ENCODE peak calls at places on chromosomes 11 and 22, in nine cellular contexts. T is mucosa of descending colon, P is dorsolateral prefrontal cortex, N is HFF-Myc, X is uterus, V is AG09309, E is fibroblast of lung, H is A549, C is CD14-positive monocyte. A is an unnamed sample.

GRCh38 chr22:41367680-41368542 is 13.8 kb upstream of the TEF start:
- DNase-seq in T (no peak), P (peak), N (no peak), X (peak), V (peak), E (peak), H (no peak), C (no peak), A (no peak)

GRCh38 chr11:34869425-34869824 is 46.8 kb downstream of the APIP start:
- DNase-seq in T (no peak), P (no peak), N (no peak), X (no peak), V (no peak), E (no peak), H (peak), C (no peak), A (no peak)

GRCh38 chr11:126318642-126319373 is 14.9 kb downstream of the DCPS start:
- DNase-seq in T (peak), P (no peak), N (peak), X (peak), V (peak), E (peak), H (no peak), C (peak), A (peak)

GRCh38 chr11:10930224-10930960 is 72.5 kb upstream of the ZBED5 start:
- DNase-seq in T (peak), P (no peak), N (no peak), X (peak), V (no peak), E (peak), H (no peak), C (no peak), A (peak)

GRCh38 chr11:67429038-67429668 is 859 bp downstream of the RPS6KB2 start:
- DNase-seq in T (no peak), P (no peak), N (no peak), X (no peak), V (no peak), E (no peak), H (no peak), C (no peak), A (no peak)

GRCh38 chr11:15636520-15637065 is 521.9 kb downstream of the INSC start:
- DNase-seq in T (no peak), P (no peak), N (no peak), X (no peak), V (no peak), E (no peak), H (no peak), C (peak), A (no peak)

GRCh38 chr22:24175160-24175808 is 6.0 kb upstream of the SUSD2 start:
- DNase-seq in T (peak), P (peak), N (no peak), X (peak), V (no peak), E (peak), H (peak), C (peak), A (peak)

GRCh38 chr11:60985991-60986915 is 14.8 kb downstream of the CD6 start:
- DNase-seq in T (peak), P (no peak), N (no peak), X (no peak), V (no peak), E (peak), H (peak), C (no peak), A (peak)

GRCh38 chr11:115267871-115268270 is 236.3 kb downstream of the CADM1 start:
- DNase-seq in T (no peak), P (no peak), N (no peak), X (no peak), V (no peak), E (peak), H (no peak), C (no peak), A (no peak)

GRCh38 chr11:115544422-115544821 is 40.2 kb upstream of the CADM1 start:
- DNase-seq in T (no peak), P (no peak), N (no peak), X (no peak), V (no peak), E (no peak), H (no peak), C (no peak), A (no peak)

GRCh38 chr22:46377566-46378498 is 42.3 kb downstream of the TRMU start:
- DNase-seq in T (peak), P (no peak), N (no peak), X (no peak), V (no peak), E (peak), H (peak), C (no peak), A (no peak)

GRCh38 chr11:72575533-72576170 is 98.6 kb downstream of the PDE2A start:
- DNase-seq in T (no peak), P (no peak), N (no peak), X (no peak), V (no peak), E (no peak), H (no peak), C (peak), A (no peak)

GRCh38 chr22:33792837-33793236 is 127.4 kb downstream of the LARGE1 start:
- DNase-seq in T (no peak), P (no peak), N (no peak), X (peak), V (no peak), E (no peak), H (no peak), C (no peak), A (no peak)

GRCh38 chr11:77046060-77046501 is 11.9 kb downstream of the B3GNT6 start:
- DNase-seq in T (peak), P (no peak), N (no peak), X (no peak), V (no peak), E (no peak), H (peak), C (no peak), A (no peak)

GRCh38 chr11:60078021-60078420 is 10.4 kb upstream of the MS4A2 start:
- DNase-seq in T (no peak), P (no peak), N (no peak), X (no peak), V (no peak), E (no peak), H (no peak), C (no peak), A (no peak)

GRCh38 chr11:83140691-83141455 is 16.1 kb upstream of the PCF11 start:
- DNase-seq in T (no peak), P (no peak), N (no peak), X (no peak), V (no peak), E (no peak), H (no peak), C (no peak), A (no peak)

GRCh38 chr22:18042685-18043084 is 18.3 kb upstream of the MICAL3 start:
- DNase-seq in T (no peak), P (no peak), N (no peak), X (no peak), V (no peak), E (no peak), H (no peak), C (no peak), A (no peak)

GRCh38 chr11:13225058-13226001 is 52.3 kb upstream of the BMAL1 start:
- DNase-seq in T (no peak), P (no peak), N (no peak), X (no peak), V (no peak), E (no peak), H (no peak), C (no peak), A (no peak)

GRCh38 chr11:46382644-46383403 is 1.4 kb downstream of the MDK start:
- DNase-seq in T (no peak), P (no peak), N (no peak), X (no peak), V (no peak), E (peak), H (peak), C (peak), A (no peak)

GRCh38 chr11:70173018-70173417 is 30.1 kb upstream of the FADD start:
- DNase-seq in T (no peak), P (no peak), N (no peak), X (no peak), V (no peak), E (peak), H (no peak), C (no peak), A (peak)

DNA sequence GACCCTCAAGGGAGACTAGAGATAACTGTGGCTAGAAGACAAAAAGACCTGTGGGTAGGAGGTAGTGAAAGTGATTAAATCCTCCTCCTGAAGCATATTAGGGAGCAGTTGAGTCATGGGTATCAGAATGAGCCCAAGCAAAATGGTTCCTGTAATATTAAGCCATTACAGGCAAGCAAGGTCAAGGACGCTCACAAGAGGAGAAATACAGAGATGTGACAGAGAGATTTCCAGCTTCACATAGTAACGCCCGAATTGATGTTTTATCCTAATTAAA is 77.7 kb downstream of the FAM76B start:
- DNase-seq in T (no peak), P (no peak), N (no peak), X (no peak), V (no peak), E (no peak), H (no peak), C (no peak), A (no peak)
- TF ChIP-seq CTCF in T (no peak), P (no peak), N (no peak), X (no peak), V (no peak), E (no peak), H (no peak), C (no peak), A (no peak)

GRCh38 chr22:38262051-38262795 is 10.6 kb downstream of the TMEM184B start:
- DNase-seq in T (peak), P (peak), N (no peak), X (peak), V (no peak), E (peak), H (no peak), C (no peak), A (no peak)

GRCh38 chr22:38259370-38259769 is 13.4 kb downstream of the TMEM184B start:
- DNase-seq in T (no peak), P (no peak), N (no peak), X (no peak), V (no peak), E (no peak), H (no peak), C (no peak), A (no peak)

GRCh38 chr22:38261478-38261803 is 11.4 kb downstream of the TMEM184B start:
- DNase-seq in T (no peak), P (no peak), N (no peak), X (no peak), V (no peak), E (no peak), H (no peak), C (no peak), A (no peak)

GRCh38 chr22:38258895-38259294 is 13.9 kb downstream of the TMEM184B start:
- DNase-seq in T (no peak), P (no peak), N (no peak), X (peak), V (no peak), E (no peak), H (no peak), C (no peak), A (peak)

GRCh38 chr22:38260760-38261477 is 11.9 kb downstream of the TMEM184B start:
- DNase-seq in T (no peak), P (no peak), N (no peak), X (no peak), V (no peak), E (peak), H (no peak), C (no peak), A (no peak)
- TF ChIP-seq CTCF in T (no peak), P (peak), N (no peak), X (peak), V (peak), E (peak), H (no peak), C (no peak), A (peak)

GRCh38 chr11:102831128-102831708 is 12.2 kb downstream of the MMP3 start:
- DNase-seq in T (peak), P (no peak), N (peak), X (no peak), V (no peak), E (peak), H (peak), C (no peak), A (peak)
- TF ChIP-seq CTCF in T (no peak), P (peak), N (peak), X (no peak), V (peak), E (peak), H (no peak), C (no peak), A (peak)

GRCh38 chr11:8317164-8317563 is 53.5 kb upstream of the LMO1 start:
- DNase-seq in T (no peak), P (no peak), N (no peak), X (peak), V (no peak), E (peak), H (no peak), C (peak), A (no peak)

GRCh38 chr11:8315463-8315862 is 51.8 kb upstream of the LMO1 start:
- DNase-seq in T (no peak), P (no peak), N (no peak), X (no peak), V (no peak), E (no peak), H (no peak), C (peak), A (no peak)

GRCh38 chr11:8321876-8322275 is 58.2 kb upstream of the LMO1 start:
- DNase-seq in T (no peak), P (no peak), N (no peak), X (no peak), V (no peak), E (no peak), H (no peak), C (peak), A (no peak)

GRCh38 chr11:8323161-8323935 is 59.7 kb upstream of the LMO1 start:
- DNase-seq in T (no peak), P (no peak), N (no peak), X (no peak), V (no peak), E (no peak), H (no peak), C (peak), A (no peak)

GRCh38 chr11:8318536-8318935 is 54.9 kb upstream of the LMO1 start:
- DNase-seq in T (no peak), P (no peak), N (no peak), X (no peak), V (no peak), E (no peak), H (no peak), C (peak), A (no peak)
- TF ChIP-seq CTCF in T (no peak), P (peak), N (peak), X (no peak), V (peak), E (no peak), H (peak), C (peak), A (peak)

DNA sequence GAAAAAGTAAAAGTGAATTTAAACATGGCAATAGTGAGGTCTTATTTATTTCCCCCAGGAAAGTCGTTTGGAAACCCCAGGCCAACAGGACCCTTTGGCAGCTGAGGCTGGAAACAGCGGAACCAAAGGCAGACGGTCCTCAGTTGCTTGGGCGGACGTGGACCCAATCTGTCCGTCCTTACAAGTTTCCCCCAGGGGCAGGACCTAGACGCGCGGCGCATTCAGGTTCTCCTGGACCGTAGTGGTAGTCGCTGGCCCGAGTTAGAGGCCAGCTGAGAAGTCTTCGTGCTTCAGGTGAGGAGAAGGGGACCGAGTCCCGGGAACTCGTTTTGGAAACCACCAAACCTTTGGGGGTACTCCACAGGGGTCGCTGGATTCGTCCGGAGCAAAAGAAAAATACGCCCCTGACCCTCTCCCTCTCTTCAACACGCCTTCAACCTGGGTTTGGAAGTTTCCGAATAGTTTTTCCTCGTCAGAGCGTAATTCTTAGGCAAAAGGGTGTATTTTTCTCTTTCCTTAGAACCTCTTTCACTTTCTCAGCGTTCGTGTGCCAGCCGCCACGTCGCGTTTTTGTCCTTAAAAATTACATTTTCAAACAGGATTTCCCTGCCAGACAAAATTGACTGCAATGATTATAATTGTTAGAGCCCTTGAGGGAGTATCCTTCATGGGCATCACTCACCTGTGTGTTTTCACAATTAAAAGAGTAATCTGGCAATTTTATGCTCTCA is 2.1 kb downstream of the METTL15 start:
- DNase-seq in T (peak), P (peak), N (peak), X (peak), V (no peak), E (peak), H (peak), C (peak), A (peak)
- TF ChIP-seq CTCF in T (no peak), P (peak), N (no peak), X (no peak), V (peak), E (no peak), H (no peak), C (no peak), A (peak)

GRCh38 chr11:8813658-8814057 is 97.3 kb upstream of the AKIP1 start:
- DNase-seq in T (peak), P (peak), N (peak), X (peak), V (no peak), E (peak), H (peak), C (no peak), A (peak)
- TF ChIP-seq CTCF in T (peak), P (peak), N (peak), X (peak), V (peak), E (peak), H (peak), C (peak), A (peak)

A was measured in brain microvascular endothelial cell.